ENCODE peak calls at places on chromosomes 6 and 20, in five cellular contexts. P is SK-N-SH, B is heart right ventricle, L is glutamatergic neuron, M is iris pigment epithelial cell. D is an unnamed sample.

GRCh38 chr6:14927398-14927797 is 318.5 kb upstream of the JARID2 start:
- DNase-seq in P (no peak), L (no peak), M (no peak), B (no peak), D (no peak)

GRCh38 chr20:35320396-35321126 is 28.3 kb upstream of the FAM83C start:
- DNase-seq in P (no peak), M (peak; percentile 78), B (no peak), L (no peak), D (no peak)

GRCh38 chr6:111580826-111581505 is 24.7 kb downstream of the TRAF3IP2 start:
- DNase-seq in B (peak; percentile 26), P (no peak), M (peak; percentile 57), L (no peak), D (no peak)

GRCh38 chr20:41655966-41656685 is 37.9 kb upstream of the CHD6 start:
- DNase-seq in L (peak; percentile 19), M (no peak), B (no peak), P (peak; percentile 28), D (no peak)

GRCh38 chr20:36299459-36299858 is 6.7 kb upstream of the DLGAP4 start:
- DNase-seq in M (no peak), L (no peak), B (no peak), P (no peak), D (no peak)

GRCh38 chr6:26250806-26251075 is 114.3 kb upstream of the BTN3A2 start:
- DNase-seq in P (no peak), M (peak; percentile 58), L (no peak), B (no peak), D (no peak)

GRCh38 chr20:61795669-61796630 is 269.7 kb downstream of the TAF4 start:
- DNase-seq in B (no peak), P (no peak), M (no peak), L (peak; percentile 6), D (no peak)

GRCh38 chr6:131682427-131682826 is 18.8 kb downstream of the OR2A4 start:
- DNase-seq in B (no peak), M (peak; percentile 3), L (no peak), P (no peak), D (no peak)

GRCh38 chr20:12829121-12829520 is 179.7 kb upstream of the SPTLC3 start:
- DNase-seq in B (no peak), P (no peak), L (no peak), M (no peak), D (no peak)

GRCh38 chr6:38801305-38801704 is 86.2 kb downstream of the DNAH8 start:
- DNase-seq in P (peak; percentile 64), L (no peak), B (no peak), M (no peak), D (no peak)

GRCh38 chr6:38371312-38371672 is 268.4 kb downstream of the BTBD9 start:
- DNase-seq in L (peak; percentile 29), M (no peak), P (no peak), B (no peak), D (no peak)